ENCODE peak calls at places on chromosomes 16 and 17, in seven cellular contexts. R, P, S, W, D, I and G are unnamed samples.

GRCh38 chr17:75524971-75525805 is at the start of gene LLGL2:
- DNase-seq in S (no peak), W (no peak), D (peak), I (peak), P (no peak), R (peak), G (peak)

GRCh38 chr17:32546031-32546444 is 59.2 kb downstream of the CDK5R1 start:
- DNase-seq in R (no peak), D (no peak), S (no peak), W (no peak), P (no peak), I (no peak), G (no peak)

GRCh38 chr16:79751785-79752184 is 151.2 kb upstream of the MAF start:
- DNase-seq in I (peak), D (peak), S (no peak), W (peak), R (no peak), P (peak), G (no peak)

GRCh38 chr17:44826123-44826790 is 3.8 kb downstream of the GJC1 start:
- DNase-seq in S (no peak), I (no peak), R (no peak), D (no peak), P (no peak), W (no peak), G (no peak)

GRCh38 chr17:62674841-62675240 is 47.4 kb downstream of the MRC2 start:
- DNase-seq in D (no peak), W (no peak), I (no peak), S (no peak), R (no peak), P (no peak), G (no peak)

GRCh38 chr16:10558746-10559641 is 21.4 kb downstream of the EMP2 start:
- DNase-seq in S (no peak), R (no peak), D (peak), I (peak), P (peak), W (peak), G (no peak)

GRCh38 chr17:30780343-30780742 is 44.1 kb downstream of the CRLF3 start:
- DNase-seq in W (no peak), I (no peak), R (peak), P (no peak), D (no peak), S (no peak), G (no peak)

GRCh38 chr17:49223517-49224197 is 6.9 kb downstream of the PHOSPHO1 start:
- DNase-seq in S (peak), W (no peak), D (peak), P (peak), R (peak), I (peak), G (peak)

GRCh38 chr16:86466695-86467406 is 43.5 kb upstream of the FOXF1 start:
- DNase-seq in W (peak), D (no peak), R (no peak), P (peak), S (no peak), I (no peak), G (no peak)

GRCh38 chr17:30922235-30922993 is 669 bp downstream of the ADAP2 start:
- DNase-seq in W (no peak), R (peak), D (peak), P (no peak), S (no peak), I (no peak), G (no peak)

GRCh38 chr17:17144916-17145665 is 61.0 kb downstream of the PLD6 start:
- DNase-seq in W (no peak), S (no peak), D (no peak), I (no peak), P (no peak), R (no peak), G (no peak)

GRCh38 chr17:37170881-37171460 is 204.8 kb upstream of the C17orf78 start:
- DNase-seq in P (peak), S (no peak), I (no peak), D (no peak), W (no peak), R (no peak), G (no peak)

GRCh38 chr16:20911361-20911760 is 10.8 kb downstream of the LYRM1 start:
- DNase-seq in D (no peak), R (no peak), P (peak), I (peak), S (no peak), W (no peak), G (no peak)

GRCh38 chr17:16086957-16087356 is 87.3 kb downstream of the TTC19 start:
- DNase-seq in I (no peak), W (no peak), D (no peak), R (no peak), S (no peak), P (no peak), G (no peak)

GRCh38 chr17:42535400-42536047 is 517 bp upstream of the NAGLU start:
- DNase-seq in P (no peak), S (no peak), I (no peak), W (no peak), R (no peak), D (no peak), G (no peak)

GRCh38 chr16:9438991-9439390 is 347.5 kb downstream of the HAPSTR1 start:
- DNase-seq in S (no peak), P (no peak), I (no peak), D (no peak), W (no peak), R (no peak), G (no peak)

GRCh38 chr16:83040174-83040573 is 413.4 kb downstream of the CDH13 start:
- DNase-seq in S (no peak), P (no peak), W (peak), I (no peak), D (no peak), R (no peak), G (no peak)

GRCh38 chr16:67236551-67237395 is 9.8 kb downstream of the TMEM208 start:
- DNase-seq in D (no peak), W (no peak), I (peak), S (no peak), R (peak), P (peak), G (peak)

GRCh38 chr16:63922563-63922962 is 1199.3 kb downstream of the CDH11 start:
- DNase-seq in D (no peak), I (no peak), W (peak), P (no peak), R (no peak), S (no peak), G (no peak)

GRCh38 chr16:30399435-30400186 is 4.4 kb downstream of the ZNF48 start:
- DNase-seq in I (no peak), P (no peak), D (no peak), W (no peak), R (no peak), S (no peak), G (no peak)

GRCh38 chr17:50681260-50682200 is 26.2 kb downstream of the ANKRD40 start:
- DNase-seq in W (peak), D (peak), S (no peak), P (peak), R (no peak), I (peak), G (no peak)

GRCh38 chr17:51322390-51323029 is 62.2 kb downstream of the UTP18 start:
- DNase-seq in I (peak), S (no peak), D (no peak), W (no peak), R (peak), P (peak), G (no peak)

GRCh38 chr16:48269011-48269410 is 21.7 kb upstream of the ABCC11 start:
- DNase-seq in I (no peak), P (no peak), D (no peak), W (no peak), S (no peak), R (no peak), G (no peak)

GRCh38 chr16:88972349-88972748 is 4.7 kb downstream of the CBFA2T3 start:
- DNase-seq in D (no peak), R (no peak), W (no peak), S (no peak), I (no peak), P (no peak), G (no peak)

GRCh38 chr16:77211880-77212735 is 12.9 kb downstream of the SYCE1L start:
- DNase-seq in R (peak), W (no peak), S (no peak), D (peak), P (no peak), I (peak), G (no peak)

GRCh38 chr17:61733021-61733420 is 130.3 kb downstream of the BRIP1 start:
- DNase-seq in W (no peak), I (no peak), P (no peak), S (no peak), D (no peak), R (no peak), G (no peak)

GRCh38 chr17:39694593-39694992 is 5.3 kb upstream of the ERBB2 start:
- DNase-seq in P (no peak), D (no peak), I (no peak), R (no peak), W (no peak), S (no peak), G (no peak)

GRCh38 chr17:56804454-56804853 is 29.3 kb downstream of the C17orf67 start:
- DNase-seq in R (no peak), D (no peak), S (no peak), W (no peak), I (no peak), P (no peak), G (no peak)

GRCh38 chr17:20896153-20896649 is 146.6 kb downstream of the USP22 start:
- DNase-seq in I (peak), S (no peak), D (no peak), P (peak), R (no peak), W (no peak), G (no peak)

GRCh38 chr16:67430504-67431076 is 331 bp upstream of the HSD11B2 start:
- DNase-seq in S (no peak), D (no peak), W (no peak), P (no peak), I (no peak), R (no peak), G (no peak)

GRCh38 chr16:81451753-81452680 is 7.4 kb downstream of the CMIP start:
- DNase-seq in R (no peak), D (peak), I (peak), P (no peak), S (no peak), W (no peak), G (no peak)

GRCh38 chr17:64357191-64357981 is 33.3 kb downstream of the PECAM1 start:
- DNase-seq in I (peak), W (peak), P (peak), D (peak), R (no peak), S (no peak), G (no peak)
- TF ChIP-seq CTCF in I (no peak), W (no peak), P (no peak), D (no peak), R (no peak), S (no peak), G (no peak)

GRCh38 chr17:82985436-82985820 is 94.0 kb upstream of the METRNL start:
- DNase-seq in P (no peak), I (no peak), R (no peak), D (no peak), W (no peak), S (no peak), G (no peak)

GRCh38 chr17:82981141-82981540 is 98.3 kb upstream of the METRNL start:
- DNase-seq in D (no peak), I (no peak), P (no peak), R (no peak), W (no peak), S (no peak), G (no peak)

GRCh38 chr17:82985973-82986372 is 93.4 kb upstream of the METRNL start:
- DNase-seq in P (no peak), R (no peak), I (peak), D (no peak), W (peak), S (no peak), G (peak)

GRCh38 chr17:82984751-82985435 is 94.5 kb upstream of the METRNL start:
- DNase-seq in I (no peak), R (no peak), D (no peak), P (no peak), W (no peak), S (no peak), G (peak)

DNA sequence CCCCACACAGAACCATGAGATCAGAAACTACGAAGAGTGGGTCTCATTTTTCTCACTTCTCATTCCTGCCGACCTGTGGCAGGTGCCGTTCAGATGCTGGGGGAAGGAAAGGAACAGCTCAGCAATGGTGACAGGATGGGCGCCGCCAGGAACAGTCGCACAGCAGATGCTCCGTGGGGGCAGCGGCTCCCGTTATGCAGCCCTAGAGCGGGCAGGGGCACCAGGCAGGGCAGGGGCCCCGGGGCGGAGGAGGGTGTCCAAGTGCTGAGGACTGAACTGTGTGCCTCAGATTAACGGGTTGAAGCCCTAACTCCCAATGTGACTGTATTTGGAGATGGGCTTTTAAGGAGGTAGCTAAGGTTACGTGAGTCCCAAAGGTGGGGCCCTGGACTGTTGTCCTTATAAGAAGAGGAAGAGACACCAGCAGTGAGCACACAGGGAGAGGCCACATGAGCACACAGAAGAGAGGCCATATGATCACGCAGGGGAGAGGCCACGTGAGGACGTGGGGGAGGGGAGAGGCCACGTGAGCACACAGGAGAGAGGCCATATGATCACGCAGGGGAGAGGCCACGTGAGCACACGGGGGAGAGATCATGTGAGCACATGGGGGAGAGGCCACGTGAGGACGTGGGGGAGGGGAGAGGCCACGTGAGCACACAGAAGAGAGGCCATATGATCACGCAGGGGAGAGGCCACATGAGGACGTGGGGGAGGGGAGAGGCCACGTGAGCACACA is 95.7 kb upstream of the METRNL start:
- DNase-seq in R (no peak), S (no peak), D (no peak), W (no peak), P (no peak), I (no peak), G (no peak)
- TF ChIP-seq CTCF in R (no peak), S (no peak), D (no peak), W (no peak), P (no peak), I (no peak), G (no peak)

DNA sequence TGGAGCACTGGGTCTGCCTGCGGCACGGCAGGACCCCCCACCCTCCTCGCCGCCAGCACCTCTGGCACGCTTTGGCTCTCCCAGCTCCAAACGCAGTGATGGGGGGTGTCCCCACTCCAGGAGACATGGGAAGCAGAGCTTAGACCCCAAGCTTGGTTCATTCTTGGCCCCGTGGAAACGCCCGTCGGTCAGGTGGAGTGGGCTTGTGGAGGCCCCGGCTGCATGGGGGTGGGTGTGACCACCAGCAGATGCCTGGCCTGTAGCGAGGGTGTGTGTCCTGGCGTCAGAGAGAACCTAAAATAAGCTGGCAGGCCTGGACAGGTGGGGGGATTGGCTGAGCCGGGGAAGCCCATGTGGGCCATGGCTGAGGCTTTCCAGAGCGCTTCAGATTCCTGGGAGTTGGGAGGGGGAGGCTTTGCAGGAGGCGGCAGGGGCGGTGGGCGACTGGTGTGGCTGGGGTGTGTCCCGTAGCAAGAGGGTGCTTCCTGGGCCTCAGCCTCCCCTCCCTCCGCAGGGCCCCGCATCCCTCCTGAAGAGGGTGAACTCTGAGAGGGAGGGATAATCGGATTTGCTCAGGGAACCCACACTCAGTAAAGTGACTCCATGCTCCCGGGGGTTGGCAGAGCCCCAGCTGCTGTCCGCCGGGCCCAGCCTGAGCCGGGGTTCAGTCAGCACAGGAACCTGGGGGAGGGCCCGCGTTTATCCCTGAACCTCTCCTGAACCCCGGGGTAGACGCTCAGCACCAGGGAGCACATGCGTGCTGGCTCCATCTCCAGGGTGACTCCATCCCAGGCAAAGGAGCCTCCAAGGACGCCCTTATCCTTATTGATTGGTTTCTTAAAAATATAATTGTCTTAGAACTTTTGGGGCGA is 3.4 kb downstream of the CACNA1H start:
- DNase-seq in S (no peak), I (no peak), D (no peak), R (no peak), P (no peak), W (no peak), G (no peak)
- TF ChIP-seq CTCF in S (no peak), I (no peak), D (no peak), R (no peak), P (no peak), W (no peak), G (no peak)

DNA sequence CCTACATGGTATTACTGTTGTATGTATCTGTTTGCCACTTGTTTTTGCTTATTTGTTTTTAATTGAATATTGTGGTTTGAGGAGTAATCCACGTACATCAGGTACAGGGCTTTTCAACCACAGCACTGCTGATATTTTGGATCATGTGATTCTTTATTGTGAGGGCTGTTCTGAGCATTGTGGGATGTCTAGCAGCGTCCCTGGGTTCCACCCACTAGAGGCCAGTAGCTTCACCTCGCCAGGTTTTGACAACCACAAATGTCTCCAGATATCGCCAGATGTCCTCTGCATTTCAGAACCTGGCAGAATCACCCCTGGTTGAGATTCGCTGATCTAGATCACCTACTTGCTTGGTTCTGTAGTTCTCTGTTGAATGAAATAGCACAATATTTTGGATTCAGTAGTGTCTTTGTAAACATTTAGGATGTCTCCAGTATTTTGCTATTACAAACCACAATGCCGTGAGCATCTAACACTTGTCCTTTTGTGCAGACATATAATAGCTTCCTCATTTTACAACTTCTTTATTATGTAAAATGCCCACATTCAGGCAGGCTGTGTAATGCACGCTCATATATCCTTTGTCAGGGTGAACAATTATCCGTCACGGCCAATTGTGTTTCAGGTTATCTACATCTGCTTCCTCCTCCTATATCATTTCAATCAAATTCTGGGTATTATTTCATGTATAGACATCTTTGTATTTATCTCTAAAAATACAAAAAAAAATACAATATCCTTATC is 380.3 kb downstream of the SNX29 start:
- DNase-seq in R (no peak), D (no peak), I (no peak), P (no peak), S (no peak), W (no peak), G (no peak)
- TF ChIP-seq CTCF in R (no peak), D (no peak), I (no peak), P (no peak), S (no peak), W (no peak), G (no peak)

GRCh38 chr17:27596106-27596505 is 34.9 kb upstream of the LGALS9 start:
- DNase-seq in I (peak), W (no peak), S (no peak), R (no peak), D (no peak), P (peak), G (no peak)

GRCh38 chr17:27591986-27592385 is 39.0 kb upstream of the LGALS9 start:
- DNase-seq in S (no peak), D (no peak), W (no peak), R (no peak), I (no peak), P (no peak), G (no peak)

GRCh38 chr17:27595208-27595607 is 35.8 kb upstream of the LGALS9 start:
- DNase-seq in P (no peak), R (no peak), W (no peak), I (no peak), D (no peak), S (no peak), G (no peak)

GRCh38 chr17:27593232-27593856 is 37.6 kb upstream of the LGALS9 start:
- DNase-seq in R (no peak), P (no peak), S (no peak), I (no peak), W (no peak), D (no peak), G (no peak)

DNA sequence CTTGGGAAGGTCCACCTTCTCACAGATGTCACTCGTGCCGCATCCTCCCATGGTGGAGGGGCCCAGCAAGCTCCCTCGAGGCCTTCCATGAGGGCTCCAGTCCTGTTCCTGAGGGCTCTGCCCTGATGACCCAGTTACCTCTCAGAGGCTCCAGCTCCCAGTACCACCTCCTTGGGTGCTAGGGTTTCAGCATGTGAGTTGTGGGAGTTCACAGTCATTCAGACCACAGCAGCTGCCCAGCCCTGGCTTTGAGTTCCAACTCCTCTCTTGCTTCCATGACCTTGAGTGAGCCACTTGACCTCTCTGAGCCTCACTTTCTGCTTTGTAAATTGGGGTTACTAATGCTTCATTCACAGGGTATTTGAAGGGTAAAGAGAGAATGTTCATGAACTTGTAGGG is 37.1 kb upstream of the LGALS9 start:
- DNase-seq in W (no peak), P (no peak), R (no peak), I (no peak), S (no peak), D (no peak), G (no peak)
- TF ChIP-seq CTCF in W (no peak), P (no peak), R (no peak), I (no peak), S (no peak), D (no peak), G (no peak)